ENCODE peak calls at places on chromosomes 3 and 15, in four cellular contexts. X is HCT116, I is heart left ventricle, S is transverse colon. R is an unnamed sample.
A peak's percentile ranks its signal among the peaks of the same experiment; 100 is the strongest.

GRCh38 chr3:172903642-172904041 is 153.1 kb downstream of the ECT2 start:
- DNase-seq in S (no peak), I (no peak), X (no peak), R (no peak)

GRCh38 chr3:72055436-72055835 is 270.5 kb upstream of the PROK2 start:
- DNase-seq in I (no peak), X (no peak), S (no peak), R (no peak)

GRCh38 chr15:59524331-59524731 is 86.3 kb downstream of the FAM81A start:
- DNase-seq in X (no peak), S (no peak), I (no peak), R (no peak)

GRCh38 chr15:74541494-74542191 is 623 bp downstream of the ARID3B start:
- DNase-seq in I (peak; percentile 15), S (peak; percentile 47), X (no peak), R (no peak)

GRCh38 chr3:125587039-125587664 is 8.1 kb downstream of the OSBPL11 start:
- DNase-seq in X (no peak), S (no peak), I (no peak), R (no peak)

GRCh38 chr3:124532071-124532470 is 198.2 kb upstream of the UMPS start:
- DNase-seq in X (no peak), S (no peak), I (no peak), R (no peak)

GRCh38 chr15:90895571-90896117 is 7.5 kb upstream of the MAN2A2 start:
- DNase-seq in S (no peak), X (no peak), I (no peak), R (no peak)

GRCh38 chr15:41473418-41473817 is 20.3 kb upstream of the ITPKA start:
- DNase-seq in S (no peak), I (no peak), X (no peak), R (no peak)

GRCh38 chr15:83106994-83107840 is at the start of gene TM6SF1:
- DNase-seq in X (no peak), I (peak; percentile 29), S (no peak), R (no peak)

GRCh38 chr15:38312190-38312589 is 59.6 kb downstream of the SPRED1 start:
- DNase-seq in I (no peak), X (no peak), S (no peak), R (no peak)

GRCh38 chr3:24595801-24596200 is 101.2 kb upstream of the THRB start:
- DNase-seq in X (no peak), I (no peak), S (no peak), R (no peak)

GRCh38 chr15:41971089-41971892 is 1.1 kb downstream of the EHD4 start:
- DNase-seq in S (peak; percentile 72), I (peak; percentile 66), X (peak; percentile 19), R (no peak)

GRCh38 chr15:50261979-50262378 is 3.5 kb downstream of the HDC start:
- DNase-seq in S (no peak), I (no peak), X (no peak), R (no peak)

GRCh38 chr3:148467341-148467740 is 230.4 kb upstream of the AGTR1 start:
- DNase-seq in I (no peak), S (no peak), X (no peak), R (no peak)

GRCh38 chr3:50165388-50166308 is 10.5 kb downstream of the SEMA3F start:
- DNase-seq in X (no peak), S (no peak), I (peak; percentile 50), R (no peak)

GRCh38 chr15:25863067-25863967 is at the start of gene ATP10A:
- DNase-seq in X (no peak), S (no peak), I (peak; percentile 49), R (no peak)

GRCh38 chr3:132556467-132557159 is 40.5 kb upstream of the ACKR4 start:
- DNase-seq in X (no peak), S (no peak), I (peak; percentile 62), R (no peak)

GRCh38 chr3:127387556-127388153 is 99.8 kb upstream of the PRR20G start:
- DNase-seq in I (no peak), S (no peak), X (no peak), R (no peak)

GRCh38 chr15:70856884-70857546 is 3.1 kb upstream of the LARP6 start:
- DNase-seq in I (peak; percentile 83), X (peak; percentile 59), S (peak; percentile 47), R (peak; percentile 85)

GRCh38 chr3:18469775-18470174 is 44.6 kb upstream of the SATB1 start:
- DNase-seq in X (no peak), S (no peak), I (no peak), R (no peak)

GRCh38 chr3:169304716-169305115 is 358.8 kb downstream of the MECOM start:
- DNase-seq in I (no peak), S (no peak), X (no peak), R (no peak)

DNA sequence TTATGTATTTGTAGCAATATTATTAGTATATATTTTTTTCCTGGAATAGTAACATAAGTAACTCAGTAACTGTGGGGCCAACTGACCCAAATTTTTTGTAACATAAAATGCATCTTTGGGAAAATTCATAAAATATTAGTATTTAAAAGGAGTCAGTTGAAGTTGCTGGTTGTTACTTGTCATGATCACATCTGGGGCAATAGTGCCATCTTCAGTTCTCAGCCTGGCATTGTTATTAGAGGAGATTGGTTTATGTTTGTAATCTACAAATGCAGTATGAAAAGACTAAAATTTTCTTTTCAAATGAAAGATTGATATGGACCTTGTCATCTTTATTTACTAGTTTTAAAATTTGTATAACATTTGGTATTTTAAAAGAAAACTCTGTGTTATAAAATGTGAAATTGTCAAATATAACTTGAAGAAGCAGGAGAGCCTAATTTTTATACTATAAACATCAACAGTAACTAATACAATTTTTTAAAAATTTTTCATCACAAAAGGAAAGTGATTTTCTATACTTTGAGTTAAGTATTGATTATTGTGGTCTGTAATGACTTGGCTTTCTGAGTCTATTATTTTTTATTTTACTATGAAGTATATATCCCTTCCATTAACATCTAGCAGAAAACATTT is 38.8 kb upstream of the MLF1 start:
- DNase-seq in S (no peak), I (peak; percentile 10), X (peak; percentile 41), R (peak; percentile 2)
- TF ChIP-seq CTCF in S (peak; percentile 43), I (peak; percentile 60), X (peak; percentile 54), R (peak; percentile 51)

DNA sequence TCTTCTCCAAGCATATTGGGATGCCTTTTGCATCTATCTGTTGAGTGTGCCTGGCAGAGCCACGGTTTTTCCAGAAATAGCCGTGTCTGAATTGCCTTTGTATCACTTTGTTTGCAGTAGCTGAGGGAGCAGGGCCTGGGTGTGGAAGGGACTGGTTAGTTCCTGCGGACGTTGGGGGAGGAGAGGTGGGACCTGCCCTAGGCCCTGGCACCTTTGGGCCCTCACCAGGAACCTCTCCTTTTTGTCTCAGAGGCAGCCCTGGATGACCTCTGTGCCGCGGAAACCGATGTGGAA is 18.6 kb downstream of the ATRIP start:
- DNase-seq in S (no peak), I (no peak), X (no peak), R (no peak)
- H3K4me3 ChIP-seq in S (no peak overlapping the region), I (no peak overlapping the region), X (peak overlapping the region; percentile 60), R (no peak overlapping the region)

GRCh38 chr15:68602484-68603240 is 23.9 kb downstream of the CORO2B start:
- DNase-seq in I (no peak), S (no peak), X (no peak), R (no peak)
- H3K36me3 ChIP-seq in I (no peaks in the 10 kb centered on the region), S (no peaks in the 10 kb centered on the region), X (no peaks in the 10 kb centered on the region), R (no peaks in the 10 kb centered on the region)

GRCh38 chr15:77568014-77568959 is 64.4 kb downstream of the LINGO1 start:
- DNase-seq in S (no peak), I (no peak), X (no peak), R (no peak)
- TF ChIP-seq CTCF in S (no peak), I (no peak), X (no peak), R (no peak)

GRCh38 chr3:108133858-108134554 is 43.2 kb upstream of the CD47 start:
- DNase-seq in I (no peak), S (no peak), X (no peak), R (no peak)
- H3K4me3 ChIP-seq in I (no peak overlapping the region), S (no peak overlapping the region), X (no peak overlapping the region), R (no peak overlapping the region)

R was measured in kidney epithelial cell.